ENCODE peak calls at places on chromosomes 13 and 19, in nine cellular contexts. U is mesenchymal stem cell; S is kidney epithelial cell; L is fibroblast of lung; C is left lung; P is heart right ventricle; Y is suprapubic skin; A is CD8-positive, alpha-beta memory T cell; I is Peyer's patch. B is an unnamed sample. For H3K27me3, the result is how much of the 10 kb centered on the place peaks cover.

GRCh38 chr13:51435002-51435578 is 17.7 kb downstream of the INTS6 start:
- DNase-seq in U (peak), S (no peak), L (no peak), C (no peak), P (no peak), Y (no peak), A (peak), I (no peak), B (no peak)

GRCh38 chr13:86684402-86684801 is 885.2 kb upstream of the SLITRK6 start:
- DNase-seq in U (peak), S (no peak), L (peak), C (no peak), P (no peak), Y (no peak), A (no peak), I (no peak), B (no peak)

GRCh38 chr13:92963029-92963428 is 263.6 kb upstream of the GPC6 start:
- DNase-seq in U (no peak), S (peak), L (peak), C (no peak), P (no peak), Y (no peak), A (no peak), I (no peak), B (no peak)

GRCh38 chr13:112839347-112840105 is 129.5 kb upstream of the MCF2L start:
- DNase-seq in U (no peak), S (no peak), L (peak), C (no peak), P (no peak), Y (no peak), A (no peak), I (no peak), B (peak)

GRCh38 chr19:37698216-37698615 is 21.3 kb downstream of the ZNF607 start:
- DNase-seq in U (no peak), S (no peak), L (peak), C (no peak), P (no peak), Y (no peak), A (no peak), I (no peak), B (no peak)

GRCh38 chr13:41470187-41470586 is 12.8 kb downstream of the RGCC start:
- DNase-seq in U (no peak), S (no peak), L (no peak), C (no peak), P (no peak), Y (no peak), A (peak), I (no peak), B (no peak)

GRCh38 chr19:43148233-43148632 is 38.1 kb downstream of the PSG5 start:
- DNase-seq in U (no peak), S (peak), L (peak), C (no peak), P (no peak), Y (no peak), A (no peak), I (no peak), B (no peak)

GRCh38 chr13:114164027-114164426 is 15.0 kb upstream of the CFAP97D2 start:
- DNase-seq in U (no peak), S (no peak), L (no peak), C (no peak), P (no peak), Y (no peak), A (no peak), I (no peak), B (no peak)

GRCh38 chr19:14439014-14439413 is 5.9 kb downstream of the PKN1 start:
- DNase-seq in U (no peak), S (no peak), L (no peak), C (no peak), P (no peak), Y (no peak), A (no peak), I (no peak), B (no peak)

GRCh38 chr13:80477641-80478443 is 136.9 kb upstream of the SPRY2 start:
- DNase-seq in U (no peak), S (no peak), L (no peak), C (no peak), P (no peak), Y (no peak), A (peak), I (no peak), B (no peak)

GRCh38 chr13:28530729-28531194 is 35.8 kb upstream of the FLT1 start:
- DNase-seq in U (peak), S (no peak), L (no peak), C (no peak), P (no peak), Y (no peak), A (no peak), I (no peak), B (no peak)

GRCh38 chr19:3224346-3225325 is at the start of gene CELF5:
- DNase-seq in U (peak), S (no peak), L (no peak), C (no peak), P (peak), Y (no peak), A (peak), I (peak), B (no peak)

GRCh38 chr19:44635581-44636438 is 7.9 kb upstream of the PVR start:
- DNase-seq in U (no peak), S (no peak), L (peak), C (no peak), P (no peak), Y (no peak), A (no peak), I (no peak), B (no peak)

GRCh38 chr19:35279374-35279773 is 3.0 kb upstream of the HAMP start:
- DNase-seq in U (no peak), S (no peak), L (no peak), C (no peak), P (no peak), Y (no peak), A (no peak), I (no peak), B (no peak)

GRCh38 chr19:15532779-15533521 is 24.6 kb downstream of the CYP4F22 start:
- DNase-seq in U (no peak), S (no peak), L (no peak), C (no peak), P (no peak), Y (no peak), A (no peak), I (no peak), B (no peak)

GRCh38 chr13:75486654-75487053 is 4.7 kb upstream of the TBC1D4 start:
- DNase-seq in U (no peak), S (no peak), L (peak), C (no peak), P (no peak), Y (no peak), A (no peak), I (no peak), B (no peak)

GRCh38 chr19:2376784-2377519 is 16.9 kb downstream of the TMPRSS9 start:
- DNase-seq in U (no peak), S (no peak), L (no peak), C (no peak), P (no peak), Y (no peak), A (no peak), I (no peak), B (no peak)

GRCh38 chr13:81795710-81796109 is 1454.8 kb upstream of the SPRY2 start:
- DNase-seq in U (no peak), S (no peak), L (no peak), C (no peak), P (no peak), Y (no peak), A (no peak), I (no peak), B (no peak)

GRCh38 chr19:3407556-3408516 is 41.5 kb downstream of the NFIC start:
- DNase-seq in U (no peak), S (no peak), L (peak), C (no peak), P (peak), Y (no peak), A (no peak), I (no peak), B (peak)

GRCh38 chr13:30665638-30666037 is 47.9 kb downstream of the USPL1 start:
- DNase-seq in U (no peak), S (no peak), L (no peak), C (no peak), P (no peak), Y (no peak), A (no peak), I (no peak), B (no peak)

GRCh38 chr13:80716610-80717081 is 375.7 kb upstream of the SPRY2 start:
- DNase-seq in U (peak), S (no peak), L (no peak), C (no peak), P (peak), Y (no peak), A (no peak), I (no peak), B (peak)

GRCh38 chr19:20039203-20039723 is at the start of gene ZNF682:
- DNase-seq in U (peak), S (peak), L (peak), C (peak), P (peak), Y (peak), A (peak), I (peak), B (peak)

GRCh38 chr19:45424191-45425058 is 708 bp upstream of the ERCC1 start:
- DNase-seq in U (peak), S (peak), L (peak), C (peak), P (peak), Y (no peak), A (no peak), I (peak), B (peak)

GRCh38 chr19:55446060-55446459 is 3.0 kb upstream of the SHISA7 start:
- DNase-seq in U (no peak), S (no peak), L (no peak), C (no peak), P (no peak), Y (no peak), A (no peak), I (no peak), B (no peak)
- H3K27me3 ChIP-seq in U (half or more), S (half or more), L (under half), C (under half), P (half or more), Y (half or more), A (under half), I (under half), B (under half)

DNA sequence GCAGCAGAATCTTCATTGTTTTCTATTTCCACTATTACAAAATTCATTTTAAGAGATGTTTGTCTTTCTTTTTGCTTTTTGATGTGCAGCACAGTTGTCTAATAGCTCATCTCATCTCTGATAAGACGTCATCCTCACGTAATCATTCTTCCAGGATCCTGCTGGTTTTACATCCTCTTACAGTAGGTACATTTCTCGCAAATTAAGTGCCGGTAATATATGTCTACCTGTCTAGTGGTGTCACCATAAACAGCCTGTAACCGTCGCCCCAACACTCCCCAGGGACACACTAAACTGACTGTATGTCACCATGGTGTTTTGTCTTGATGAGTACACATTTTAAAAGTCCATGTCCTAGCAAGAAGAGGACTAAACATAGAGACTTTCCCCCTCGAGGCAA is 94.5 kb upstream of the VSTM2B start:
- DNase-seq in U (no peak), S (no peak), L (no peak), C (no peak), P (no peak), Y (no peak), A (no peak), I (no peak), B (no peak)
- H3K27me3 ChIP-seq in U (under half), S (under half), L (under half), C (under half), P (under half), Y (under half), A (under half), I (under half), B (under half)

GRCh38 chr19:51652266-51652665 is 5.6 kb upstream of the SIGLEC14 start:
- DNase-seq in U (no peak), S (no peak), L (no peak), C (no peak), P (no peak), Y (no peak), A (no peak), I (no peak), B (no peak)
- H3K27me3 ChIP-seq in U (under half), S (under half), L (under half), C (under half), P (under half), Y (under half), A (under half), I (under half), B (under half)

GRCh38 chr19:1000591-1001537 is 645 bp downstream of the GRIN3B start:
- DNase-seq in U (no peak), S (no peak), L (no peak), C (no peak), P (no peak), Y (no peak), A (no peak), I (no peak), B (no peak)

GRCh38 chr19:1003283-1003682 is 3.1 kb downstream of the GRIN3B start:
- DNase-seq in U (no peak), S (no peak), L (no peak), C (no peak), P (no peak), Y (no peak), A (no peak), I (no peak), B (no peak)

GRCh38 chr19:1001538-1002166 is 1.4 kb downstream of the GRIN3B start:
- DNase-seq in U (peak), S (no peak), L (no peak), C (peak), P (peak), Y (no peak), A (peak), I (peak), B (no peak)

GRCh38 chr19:1004204-1004802 is 4.1 kb downstream of the GRIN3B start:
- DNase-seq in U (no peak), S (no peak), L (no peak), C (no peak), P (no peak), Y (no peak), A (no peak), I (no peak), B (no peak)

GRCh38 chr19:1002600-1002999 is 2.4 kb downstream of the GRIN3B start:
- DNase-seq in U (no peak), S (no peak), L (no peak), C (no peak), P (no peak), Y (no peak), A (no peak), I (no peak), B (no peak)
- H3K27me3 ChIP-seq in U (half or more), S (half or more), L (under half), C (under half), P (under half), Y (half or more), A (under half), I (under half), B (under half)

GRCh38 chr19:8241646-8242045 is 32.5 kb downstream of the CERS4 start:
- DNase-seq in U (no peak), S (no peak), L (no peak), C (no peak), P (no peak), Y (no peak), A (no peak), I (no peak), B (no peak)
- H3K27me3 ChIP-seq in U (under half), S (under half), L (under half), C (under half), P (under half), Y (under half), A (under half), I (under half), B (under half)

GRCh38 chr19:7783991-7784421 is 21.0 kb downstream of the CLEC4M start:
- DNase-seq in U (peak), S (peak), L (peak), C (peak), P (no peak), Y (no peak), A (no peak), I (no peak), B (no peak)
- H3K27me3 ChIP-seq in U (half or more), S (under half), L (under half), C (under half), P (half or more), Y (under half), A (under half), I (under half), B (under half)

DNA sequence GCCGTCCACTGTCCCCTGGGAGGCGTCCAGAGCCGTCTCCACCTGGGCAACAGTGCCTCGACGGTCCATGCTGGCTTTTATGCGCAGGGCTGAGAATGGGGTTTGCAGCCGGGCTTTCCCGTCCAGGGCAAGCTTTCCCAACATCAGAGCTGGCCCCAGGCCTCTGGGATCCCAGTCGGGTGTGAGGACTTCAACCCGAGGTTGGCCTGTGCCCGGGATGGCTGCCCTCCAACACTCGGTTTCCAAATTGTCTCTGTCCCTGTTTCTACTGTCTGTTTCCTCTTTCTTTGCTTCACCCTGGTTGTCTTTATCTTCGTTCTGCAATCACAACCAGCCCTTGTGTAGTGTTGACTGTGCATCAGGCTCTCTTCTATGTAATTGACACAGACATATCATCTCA is at the start of gene IFNL4:
- DNase-seq in U (no peak), S (no peak), L (no peak), C (no peak), P (no peak), Y (no peak), A (no peak), I (no peak), B (no peak)
- H3K27me3 ChIP-seq in U (half or more), S (under half), L (under half), C (under half), P (under half), Y (under half), A (under half), I (under half), B (under half)